ENCODE peak calls at places on chromosome 22, in four cellular contexts. W is upper lobe of left lung, G is HCT116, I is mucosa of descending colon. Y is an unnamed sample.

GRCh38 chr22:38032681-38033521 is 24.3 kb upstream of the PICK1 start:
- DNase-seq in W (no peak), G (no peak), I (no peak), Y (no peak)

GRCh38 chr22:35651085-35651484 is 2.8 kb downstream of the APOL6 start:
- DNase-seq in W (no peak), G (no peak), I (no peak), Y (no peak)

GRCh38 chr22:40332319-40332781 is 13.9 kb upstream of the ADSL start:
- DNase-seq in I (no peak), G (no peak), W (no peak), Y (no peak)

GRCh38 chr22:23651676-23652075 is 19.6 kb upstream of the DRICH1 start:
- DNase-seq in G (no peak), I (no peak), W (no peak), Y (no peak)

GRCh38 chr22:28479912-28480311 is 199.7 kb downstream of the TTC28 start:
- DNase-seq in G (no peak), I (no peak), W (no peak), Y (no peak)

GRCh38 chr22:30637701-30638114 is 2.1 kb downstream of the SLC35E4 start:
- DNase-seq in G (no peak), W (no peak), I (no peak), Y (no peak)

GRCh38 chr22:32801436-32802290 is at the start of gene TIMP3:
- DNase-seq in G (no peak), W (peak; percentile 96), I (peak; percentile 78), Y (peak; percentile 59)

GRCh38 chr22:23130697-23131096 is 11.1 kb downstream of the RSPH14 start:
- DNase-seq in W (no peak), I (no peak), G (no peak), Y (no peak)

GRCh38 chr22:46001046-46001425 is 24.1 kb upstream of the WNT7B start:
- DNase-seq in G (no peak), I (peak; percentile 33), W (no peak), Y (no peak)

GRCh38 chr22:50699001-50699753 is 26.6 kb downstream of the SHANK3 start:
- DNase-seq in I (peak; percentile 13), W (no peak), G (no peak), Y (no peak)

GRCh38 chr22:23203452-23204124 is 23.3 kb downstream of the BCR start:
- DNase-seq in G (no peak), W (no peak), I (no peak), Y (no peak)

GRCh38 chr22:37930270-37930951 is 23.0 kb downstream of the C22orf23 start:
- DNase-seq in G (no peak), I (no peak), W (no peak), Y (no peak)

GRCh38 chr22:46373838-46374662 is 38.5 kb downstream of the TRMU start:
- DNase-seq in G (no peak), W (no peak), I (peak; percentile 77), Y (no peak)

GRCh38 chr22:29096736-29097669 is 24.2 kb downstream of the KREMEN1 start:
- DNase-seq in G (no peak), I (no peak), W (no peak), Y (peak; percentile 15)

GRCh38 chr22:29031236-29031982 is 30.2 kb downstream of the C22orf31 start:
- DNase-seq in I (peak; percentile 66), G (peak; percentile 97), W (peak; percentile 46), Y (no peak)

GRCh38 chr22:40498454-40499186 is 128.2 kb downstream of the SGSM3 start:
- DNase-seq in W (no peak), I (no peak), G (peak; percentile 91), Y (no peak)

GRCh38 chr22:40452730-40453487 is 82.5 kb downstream of the SGSM3 start:
- DNase-seq in W (no peak), G (no peak), I (no peak), Y (no peak)

GRCh38 chr22:32317524-32317923 is 40.1 kb upstream of the RFPL3 start:
- DNase-seq in W (no peak), I (no peak), G (no peak), Y (no peak)

GRCh38 chr22:21022507-21022906 is 7.5 kb downstream of the P2RX6 start:
- DNase-seq in G (no peak), W (peak; percentile 45), I (no peak), Y (no peak)

GRCh38 chr22:21020802-21021429 is 6.0 kb downstream of the P2RX6 start:
- DNase-seq in I (no peak), W (no peak), G (no peak), Y (no peak)

GRCh38 chr22:21025266-21025665 is 7.1 kb downstream of the SLC7A4 start:
- DNase-seq in W (no peak), I (no peak), G (no peak), Y (no peak)

GRCh38 chr22:21025763-21026755 is 6.3 kb downstream of the SLC7A4 start:
- DNase-seq in I (no peak), G (no peak), W (peak; percentile 66), Y (no peak)

GRCh38 chr22:21022955-21023614 is 8.1 kb downstream of the P2RX6 start:
- DNase-seq in W (no peak), G (no peak), I (no peak), Y (no peak)
- TF ChIP-seq CTCF in W (no peak), G (peak; percentile 30), I (no peak), Y (peak; percentile 27)

GRCh38 chr22:17823226-17823625 is 49.0 kb upstream of the BID start:
- DNase-seq in I (no peak), W (no peak), G (no peak), Y (no peak)
- TF ChIP-seq CTCF in I (no peak), W (no peak), G (no peak), Y (no peak)

GRCh38 chr22:21964918-21965484 is 12.4 kb upstream of the PPM1F start:
- DNase-seq in I (no peak), G (no peak), W (no peak), Y (no peak)

GRCh38 chr22:21963790-21964211 is 11.2 kb upstream of the PPM1F start:
- DNase-seq in W (peak; percentile 63), G (no peak), I (no peak), Y (no peak)

GRCh38 chr22:21965762-21966288 is 13.2 kb upstream of the PPM1F start:
- DNase-seq in I (no peak), G (no peak), W (no peak), Y (no peak)

GRCh38 chr22:21963286-21963685 is 10.6 kb upstream of the PPM1F start:
- DNase-seq in W (no peak), G (no peak), I (no peak), Y (no peak)

GRCh38 chr22:21964234-21964633 is 11.6 kb upstream of the PPM1F start:
- DNase-seq in I (no peak), W (no peak), G (no peak), Y (no peak)
- TF ChIP-seq CTCF in I (no peak), W (no peak), G (no peak), Y (no peak)

DNA sequence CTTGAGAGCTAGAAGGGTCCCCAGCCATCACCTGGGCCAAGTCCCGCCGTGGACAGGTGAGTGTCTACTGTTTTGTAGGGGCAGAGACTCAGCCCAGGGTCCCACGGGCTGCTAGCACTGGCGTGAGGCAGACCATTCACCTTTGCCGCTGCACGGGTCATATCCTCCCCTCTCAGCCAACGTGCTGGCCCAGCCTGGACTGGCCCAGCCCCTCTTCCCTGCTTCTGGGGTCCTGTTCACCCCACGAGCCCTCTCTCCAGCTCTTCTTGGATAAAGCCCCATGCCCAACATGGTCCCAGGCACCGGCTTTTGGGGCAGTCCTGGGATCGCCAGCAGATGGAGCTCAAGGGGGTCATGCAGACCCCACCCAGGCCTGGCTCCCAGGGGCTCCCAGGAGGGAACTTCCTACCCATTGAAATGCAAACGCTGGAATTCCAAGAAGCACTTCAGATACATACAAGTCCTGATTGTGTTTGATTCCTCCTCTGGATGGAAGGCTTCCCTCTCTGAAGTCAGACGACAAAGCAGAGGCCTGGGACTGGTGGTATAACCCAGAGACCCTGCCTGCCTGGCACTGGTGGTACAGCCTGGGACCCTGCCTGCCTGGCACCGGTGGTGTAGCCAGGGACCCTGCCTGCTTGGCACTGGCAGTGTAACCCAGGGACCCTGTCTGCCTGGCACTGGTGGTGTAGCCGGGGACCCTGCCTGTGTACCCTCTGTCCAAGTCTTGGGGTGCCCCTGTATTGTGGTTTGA is 8.9 kb upstream of the SEPTIN5 start:
- DNase-seq in I (no peak), W (peak; percentile 27), G (no peak), Y (no peak)
- TF ChIP-seq CTCF in I (no peak), W (no peak), G (peak; percentile 15), Y (peak; percentile 38)

DNA sequence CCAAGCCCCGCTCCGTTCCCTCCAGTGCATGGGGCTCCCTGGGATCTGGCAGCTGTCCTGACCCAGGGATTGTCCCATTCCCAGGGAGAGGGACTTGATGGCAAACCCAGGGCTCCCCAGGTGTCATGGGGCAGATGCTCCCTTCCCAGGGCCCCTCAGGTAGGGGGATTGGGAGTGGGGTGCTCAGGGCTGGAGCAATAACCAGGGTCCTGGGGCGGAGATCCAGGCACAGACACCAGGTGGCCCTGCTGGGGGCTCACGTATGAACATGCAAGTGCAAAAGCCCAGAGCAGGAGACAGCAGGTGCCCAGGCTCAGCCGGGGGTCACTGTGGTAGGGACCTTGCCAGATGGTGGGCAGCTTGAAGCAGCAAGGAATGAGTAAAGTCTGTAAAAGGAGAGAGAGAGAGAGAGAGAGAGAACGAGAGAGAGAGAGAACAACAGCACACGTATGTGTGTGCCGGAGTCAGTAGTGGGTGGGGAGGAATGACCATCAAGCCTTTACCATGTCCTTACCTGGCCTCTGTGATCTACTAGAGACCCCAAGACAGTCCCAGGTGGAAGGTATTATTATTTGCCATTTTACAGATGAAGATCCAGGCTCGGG is 19.3 kb upstream of the MPPED1 start:
- DNase-seq in I (no peak), G (no peak), W (peak; percentile 21), Y (no peak)
- TF ChIP-seq CTCF in I (no peak), G (no peak), W (no peak), Y (no peak)

DNA sequence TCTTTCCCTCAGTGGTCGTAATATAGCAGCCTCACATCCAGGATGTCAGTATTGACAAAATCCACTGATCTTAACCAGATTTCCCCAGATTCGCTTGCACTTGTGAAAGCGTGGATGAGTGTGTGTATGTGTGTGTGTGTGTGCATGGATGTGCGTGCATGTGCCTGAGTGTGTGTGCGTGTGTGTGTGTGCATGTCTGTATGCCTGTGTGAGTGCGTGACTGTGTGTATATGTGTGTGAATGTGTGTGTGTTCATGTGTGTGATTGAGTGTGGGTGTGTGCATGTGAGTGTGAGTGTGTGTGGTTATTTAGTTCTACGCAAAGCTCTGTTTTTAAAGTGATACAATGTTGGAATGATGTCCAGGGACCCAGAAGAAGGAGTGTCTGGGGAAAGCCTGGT is 723.2 kb downstream of the BRD1 start:
- DNase-seq in G (no peak), W (no peak), I (no peak), Y (no peak)
- TF ChIP-seq CTCF in G (no peak), W (no peak), I (no peak), Y (no peak)

Y was measured in progenitor cell of endocrine pancreas.